ENCODE peak calls at places on chromosomes 7 and 10, in five cellular contexts. N is lower lobe of right lung, I is NCI-H460, P is uterus, F is NCI-H345. A is an unnamed sample.

GRCh38 chr10:127151981-127152699 is 44.3 kb downstream of the INSYN2A start:
- DNase-seq in N (peak), I (no peak), F (no peak), P (no peak), A (no peak)

GRCh38 chr7:101936612-101937231 is 119.3 kb downstream of the CUX1 start:
- DNase-seq in P (peak), F (no peak), I (no peak), N (no peak), A (peak)

GRCh38 chr10:79446451-79447020 is 1.1 kb upstream of the ZCCHC24 start:
- DNase-seq in I (no peak), N (peak), F (peak), P (peak), A (peak)

GRCh38 chr10:96626795-96627194 is 40.0 kb upstream of the TM9SF3 start:
- DNase-seq in F (no peak), P (no peak), N (no peak), I (no peak), A (no peak)

GRCh38 chr7:132161976-132162375 is 414.3 kb downstream of the PLXNA4 start:
- DNase-seq in F (no peak), I (no peak), P (no peak), N (no peak), A (no peak)

GRCh38 chr7:108413337-108413736 is 42.9 kb downstream of the NRCAM start:
- DNase-seq in F (no peak), N (no peak), I (no peak), P (no peak), A (no peak)

GRCh38 chr10:14302035-14302434 is 28.7 kb downstream of the FRMD4A start:
- DNase-seq in N (no peak), I (no peak), F (no peak), P (no peak), A (no peak)

GRCh38 chr10:128125944-128126764 is at the start of gene MKI67:
- DNase-seq in F (peak), I (peak), N (peak), P (peak), A (peak)

GRCh38 chr7:151808296-151809155 is 68.4 kb downstream of the PRKAG2 start:
- DNase-seq in P (no peak), N (peak), F (peak), I (peak), A (no peak)

GRCh38 chr10:4243651-4244050 is 458.6 kb upstream of the KLF6 start:
- DNase-seq in P (peak), F (no peak), I (no peak), N (no peak), A (no peak)

GRCh38 chr7:11472646-11473045 is 359.4 kb downstream of the THSD7A start:
- DNase-seq in P (no peak), N (no peak), I (no peak), F (no peak), A (no peak)

GRCh38 chr7:11846311-11846710 is 14.3 kb upstream of the THSD7A start:
- DNase-seq in N (no peak), F (no peak), P (no peak), I (no peak), A (no peak)

GRCh38 chr10:24891823-24892222 is 60.6 kb downstream of the PRTFDC1 start:
- DNase-seq in I (no peak), N (no peak), P (no peak), F (peak), A (no peak)

GRCh38 chr10:34196058-34196433 is 619.0 kb downstream of the PARD3 start:
- DNase-seq in N (no peak), P (no peak), I (no peak), F (no peak), A (no peak)

GRCh38 chr7:80736371-80736770 is 97.9 kb downstream of the CD36 start:
- DNase-seq in N (no peak), I (no peak), P (no peak), F (no peak), A (no peak)

GRCh38 chr7:140518370-140519006 is 39.2 kb upstream of the MKRN1 start:
- DNase-seq in P (no peak), N (no peak), F (no peak), I (no peak), A (no peak)

GRCh38 chr7:19400771-19401254 is 255.6 kb upstream of the FERD3L start:
- DNase-seq in I (no peak), N (no peak), P (no peak), F (no peak), A (no peak)

A was measured in adrenal gland.